ENCODE peak calls at places on chromosomes 13 and 19, in six cellular contexts. T is uterus; G is activated naive CD8-positive, alpha-beta T cell treated with anti-CD3 and anti-CD28 coated beads, Interleukin-2, amount 50 U/mL, for 24 hours; N is cerebellum; K is activated CD8-positive, alpha-beta memory T cell treated with anti-CD3 and anti-CD28 coated beads for 4 hours; S is substantia nigra. V is an unnamed sample.

GRCh38 chr19:54133312-54133956 is 4.1 kb upstream of the CNOT3 start:
- DNase-seq in N (no peak), G (no peak), K (no peak), T (no peak), S (no peak), V (no peak)

GRCh38 chr19:58021541-58022282 is 12.1 kb upstream of the ZSCAN1 start:
- DNase-seq in G (peak; percentile 42), S (peak; percentile 60), K (peak; percentile 16), N (peak; percentile 92), T (peak; percentile 61), V (peak; percentile 81)

GRCh38 chr13:30037306-30037705 is 186.9 kb upstream of the UBL3 start:
- DNase-seq in G (no peak), K (no peak), S (no peak), N (no peak), T (no peak), V (no peak)

GRCh38 chr19:29672319-29672932 is 7.2 kb downstream of the PLEKHF1 start:
- DNase-seq in G (no peak), T (no peak), N (no peak), K (no peak), S (no peak), V (peak; percentile 30)

GRCh38 chr13:91381371-91381770 is 17.1 kb upstream of the GPC5 start:
- DNase-seq in N (no peak), G (no peak), T (no peak), K (no peak), S (no peak), V (no peak)

GRCh38 chr13:60627071-60627686 is 230.2 kb downstream of the TDRD3 start:
- DNase-seq in K (no peak), S (peak; percentile 3), T (no peak), G (no peak), N (no peak), V (peak; percentile 30)

GRCh38 chr13:82751221-82751620 is 1131.1 kb downstream of the SLITRK1 start:
- DNase-seq in G (no peak), K (no peak), N (no peak), S (no peak), T (no peak), V (no peak)

GRCh38 chr13:37134411-37135041 is 29.1 kb upstream of the CSNK1A1L start:
- DNase-seq in T (peak; percentile 17), G (no peak), N (no peak), S (no peak), K (no peak), V (no peak)

GRCh38 chr19:36142496-36142895 is 2.6 kb downstream of the CAPNS1 start:
- DNase-seq in T (no peak), G (no peak), N (no peak), K (no peak), S (no peak), V (no peak)

GRCh38 chr13:30224732-30225131 is 82.6 kb downstream of the KATNAL1 start:
- DNase-seq in S (no peak), T (no peak), N (no peak), G (no peak), K (no peak), V (peak; percentile 11)

GRCh38 chr13:43305416-43305815 is 282.0 kb downstream of the DNAJC15 start:
- DNase-seq in T (no peak), N (no peak), S (no peak), G (no peak), K (no peak), V (no peak)

GRCh38 chr13:114143806-114144605 is 11.6 kb upstream of the RASA3 start:
- DNase-seq in K (no peak), N (no peak), G (peak; percentile 65), T (no peak), S (no peak), V (peak; percentile 76)